ENCODE peak calls at places on chromosomes 5 and 9, in six cellular contexts. Z, S, W, C, J and Y are unnamed samples.

GRCh38 chr9:137813167-137813566 is 64.4 kb upstream of the CACNA1B start:
- DNase-seq in S (no peak), Z (no peak), W (no peak), C (no peak), J (no peak), Y (no peak)

GRCh38 chr9:108412755-108413154 is 443.0 kb downstream of the ACTL7B start:
- DNase-seq in S (no peak), J (no peak), W (peak; percentile 13), Z (no peak), C (peak; percentile 5), Y (no peak)

GRCh38 chr9:91914404-91914803 is 35.6 kb downstream of the ROR2 start:
- DNase-seq in C (no peak), J (no peak), Z (no peak), W (no peak), S (no peak), Y (no peak)

GRCh38 chr5:5199460-5199859 is 59.3 kb downstream of the ADAMTS16 start:
- DNase-seq in W (no peak), C (no peak), J (no peak), S (no peak), Z (no peak), Y (no peak)

GRCh38 chr9:88733651-88734470 is 198.9 kb downstream of the NXNL2 start:
- DNase-seq in C (no peak), S (no peak), Z (no peak), J (peak; percentile 40), W (no peak), Y (peak; percentile 87)

GRCh38 chr5:33852327-33852726 is 39.5 kb downstream of the ADAMTS12 start:
- DNase-seq in S (no peak), W (no peak), C (no peak), Z (no peak), J (no peak), Y (no peak)

GRCh38 chr9:72871685-72872084 is 81.2 kb downstream of the ALDH1A1 start:
- DNase-seq in C (no peak), Z (no peak), S (no peak), W (no peak), J (no peak), Y (peak; percentile 31)

GRCh38 chr9:72960446-72960845 is 7.6 kb upstream of the ALDH1A1 start:
- DNase-seq in C (no peak), W (no peak), Z (no peak), S (no peak), J (no peak), Y (peak; percentile 91)

GRCh38 chr9:114364528-114365041 is 23.2 kb downstream of the AKNA start:
- DNase-seq in Z (no peak), J (no peak), C (no peak), S (no peak), W (no peak), Y (peak; percentile 100)

GRCh38 chr9:38371495-38371894 is 21.0 kb upstream of the ALDH1B1 start:
- DNase-seq in S (no peak), C (peak; percentile 35), W (no peak), Z (no peak), J (no peak), Y (peak; percentile 71)

GRCh38 chr9:134434896-134435506 is 108.7 kb downstream of the RXRA start:
- DNase-seq in W (peak; percentile 92), Z (no peak), S (no peak), J (peak; percentile 74), C (peak; percentile 88), Y (peak; percentile 98)

GRCh38 chr9:127776919-127777280 is 1.6 kb downstream of the SH2D3C start:
- DNase-seq in Z (no peak), J (no peak), W (no peak), C (no peak), S (no peak), Y (no peak)

GRCh38 chr9:7300484-7300883 is 499.1 kb downstream of the DMAC1 start:
- DNase-seq in C (no peak), S (no peak), J (no peak), Z (no peak), W (no peak), Y (peak; percentile 28)

GRCh38 chr9:114177423-114178064 is 22.2 kb downstream of the COL27A1 start:
- DNase-seq in W (peak; percentile 45), Z (no peak), S (no peak), C (peak; percentile 60), J (no peak), Y (no peak)

GRCh38 chr9:130866474-130866965 is 30.1 kb downstream of the QRFP start:
- DNase-seq in J (no peak), S (peak; percentile 19), W (peak; percentile 73), C (peak; percentile 75), Z (peak; percentile 40), Y (peak; percentile 89)

GRCh38 chr9:135908334-135909204 is 1.2 kb upstream of the CAMSAP1 start:
- DNase-seq in S (no peak), C (no peak), Z (no peak), W (no peak), J (no peak), Y (no peak)

GRCh38 chr5:172505840-172506638 is 51.7 kb upstream of the SH3PXD2B start:
- DNase-seq in C (no peak), S (no peak), Z (no peak), W (no peak), J (no peak), Y (no peak)

GRCh38 chr9:105679406-105680022 is 14.8 kb upstream of the TMEM38B start:
- DNase-seq in J (no peak), C (no peak), Z (no peak), W (no peak), S (no peak), Y (peak; percentile 62)

GRCh38 chr9:121778252-121779225 is 127.1 kb downstream of the DAB2IP start:
- DNase-seq in C (no peak), J (no peak), S (no peak), W (no peak), Z (no peak), Y (no peak)

GRCh38 chr5:148791334-148791667 is 35.1 kb upstream of the ADRB2 start:
- DNase-seq in J (no peak), W (no peak), Z (no peak), C (no peak), S (no peak), Y (peak; percentile 84)